ENCODE peak calls at places on chromosomes 16 and 17, in four cellular contexts. Q, B, E and U are unnamed samples.

GRCh38 chr17:2194778-2195417 is 108.7 kb downstream of the SMG6 start:
- DNase-seq in Q (no peak), B (no peak), E (no peak), U (no peak)

GRCh38 chr16:54237-54581 is 581 bp downstream of the SNRNP25 start:
- DNase-seq in Q (no peak), B (no peak), E (no peak), U (no peak)

GRCh38 chr17:72404872-72405271 is 284.1 kb downstream of the SOX9 start:
- DNase-seq in Q (no peak), B (no peak), E (no peak), U (no peak)

GRCh38 chr16:2038359-2039285 is 9.0 kb downstream of the NTHL1 start:
- DNase-seq in Q (no peak), B (no peak), E (no peak), U (no peak)

GRCh38 chr17:48970865-48971687 is 2.7 kb upstream of the GIP start:
- DNase-seq in Q (no peak), B (no peak), E (no peak), U (no peak)

GRCh38 chr17:73262676-73263642 is 1.3 kb upstream of the CPSF4L start:
- DNase-seq in Q (no peak), B (no peak), E (no peak), U (no peak)

GRCh38 chr16:1812732-1813163 is 13.9 kb downstream of the HAGH start:
- DNase-seq in Q (peak; percentile 55), B (peak; percentile 61), E (no peak), U (peak; percentile 64)

GRCh38 chr17:60248618-60249516 is 99.1 kb downstream of the CA4 start:
- DNase-seq in Q (no peak), B (no peak), E (no peak), U (no peak)

GRCh38 chr17:67629963-67630320 is 87.8 kb upstream of the NOL11 start:
- DNase-seq in Q (no peak), B (peak; percentile 24), E (no peak), U (no peak)

GRCh38 chr17:62822080-62822904 is 14.2 kb upstream of the MARCHF10 start:
- DNase-seq in Q (no peak), B (no peak), E (no peak), U (no peak)

GRCh38 chr16:26214694-26215093 is 522.9 kb downstream of the HS3ST4 start:
- DNase-seq in Q (no peak), B (no peak), E (no peak), U (no peak)

GRCh38 chr16:68055395-68055794 is 29.8 kb upstream of the NFATC3 start:
- DNase-seq in Q (no peak), B (no peak), E (no peak), U (no peak)

GRCh38 chr17:78617371-78618061 is 40.3 kb upstream of the DNAH17 start:
- DNase-seq in Q (no peak), B (no peak), E (no peak), U (no peak)

GRCh38 chr17:67289174-67289876 is 44.3 kb upstream of the HELZ start:
- DNase-seq in Q (no peak), B (no peak), E (no peak), U (no peak)

GRCh38 chr16:12904041-12904671 is 2.8 kb downstream of the SHISA9 start:
- DNase-seq in Q (no peak), B (no peak), E (no peak), U (no peak)